ENCODE peak calls at places on chromosomes 16 and 17, in nine cellular contexts. H is activated T-helper 1 cell treated with anti-CD3 and anti-CD28 coated beads, Interleukin-2, amount 50 U/mL, for 16 hours; D is OCI-LY7; U is HAP-1; B is AG04449; A is activated CD4-positive, alpha-beta T cell treated with anti-CD3 and anti-CD28 coated beads, Interleukin-2, amount 10 ng/mL, durations not matched to agents 7 days and 5 days; P is thoracic aorta; O is T-helper 2 cell; C is fibroblast of pulmonary artery. V is an unnamed sample.

GRCh38 chr17:35799942-35800341 is 4.5 kb upstream of the MMP28 start:
- DNase-seq in H (no peak), D (no peak), U (no peak), B (no peak), A (no peak), P (no peak), O (no peak), C (peak), V (peak)

GRCh38 chr17:58060596-58061191 is 22.5 kb upstream of the DYNLL2 start:
- DNase-seq in H (no peak), D (no peak), U (no peak), B (no peak), A (no peak), P (no peak), O (no peak), C (peak), V (no peak)

GRCh38 chr16:66269631-66270332 is 96.7 kb upstream of the CDH5 start:
- DNase-seq in H (no peak), D (no peak), U (no peak), B (no peak), A (no peak), P (no peak), O (no peak), C (no peak), V (no peak)

GRCh38 chr16:70691223-70692129 is 5.6 kb upstream of the MTSS2 start:
- DNase-seq in H (no peak), D (no peak), U (no peak), B (peak), A (no peak), P (peak), O (no peak), C (peak), V (no peak)

GRCh38 chr16:82755570-82756282 is 129.0 kb downstream of the CDH13 start:
- DNase-seq in H (no peak), D (no peak), U (no peak), B (no peak), A (no peak), P (no peak), O (no peak), C (peak), V (no peak)

GRCh38 chr17:43791589-43791988 is 11.4 kb downstream of the CFAP97D1 start:
- DNase-seq in H (no peak), D (peak), U (peak), B (no peak), A (no peak), P (no peak), O (no peak), C (peak), V (peak)

GRCh38 chr17:64180089-64180488 is 50.1 kb upstream of the ERN1 start:
- DNase-seq in H (no peak), D (no peak), U (no peak), B (no peak), A (no peak), P (no peak), O (no peak), C (peak), V (no peak)

GRCh38 chr16:31072540-31073072 is 1.4 kb downstream of the ZNF668 start:
- DNase-seq in H (no peak), D (peak), U (no peak), B (no peak), A (peak), P (no peak), O (no peak), C (peak), V (no peak)

GRCh38 chr16:84119368-84119767 is 2.6 kb upstream of the MBTPS1 start:
- DNase-seq in H (no peak), D (no peak), U (no peak), B (no peak), A (no peak), P (no peak), O (no peak), C (no peak), V (no peak)

GRCh38 chr17:3602499-3602898 is 6.7 kb downstream of the TRPV1 start:
- DNase-seq in H (no peak), D (peak), U (peak), B (no peak), A (peak), P (no peak), O (no peak), C (peak), V (peak)

GRCh38 chr16:50270510-50271147 is 4.3 kb downstream of the ADCY7 start:
- DNase-seq in H (no peak), D (no peak), U (no peak), B (no peak), A (no peak), P (no peak), O (no peak), C (no peak), V (no peak)

GRCh38 chr17:63419949-63420867 is 25.9 kb downstream of the CYB561 start:
- DNase-seq in H (no peak), D (no peak), U (no peak), B (no peak), A (peak), P (no peak), O (no peak), C (no peak), V (no peak)

GRCh38 chr17:44360826-44361225 is 2.8 kb downstream of the FAM171A2 start:
- DNase-seq in H (no peak), D (no peak), U (peak), B (peak), A (no peak), P (no peak), O (no peak), C (peak), V (no peak)

GRCh38 chr17:28950752-28951427 is 428 bp downstream of the PHF12 start:
- DNase-seq in H (no peak), D (no peak), U (no peak), B (no peak), A (no peak), P (no peak), O (no peak), C (no peak), V (no peak)

V was measured in LoVo.